ENCODE peak calls at places on chromosomes 2 and 18, in four cellular contexts. O is K562, B is endothelial cell of umbilical vein, G is prostate gland. U is an unnamed sample. For H3K36me3 and H3K27me3, the result is how much of the 10 kb centered on the place peaks cover.

GRCh38 chr2:47179325-47179724 is 24.2 kb upstream of the STPG4 start:
- DNase-seq in G (no peak), O (peak), B (no peak), U (no peak)

GRCh38 chr2:157971702-157972101 is 95.6 kb upstream of the ACVR1 start:
- DNase-seq in O (peak), G (no peak), B (no peak), U (no peak)

GRCh38 chr2:192585418-192585817 is 390.7 kb upstream of the TMEFF2 start:
- DNase-seq in G (no peak), O (no peak), B (no peak), U (no peak)

GRCh38 chr2:222907790-222908431 is 47.1 kb downstream of the ACSL3 start:
- DNase-seq in G (no peak), B (no peak), O (no peak), U (no peak)

GRCh38 chr2:96772903-96773675 is 12.4 kb downstream of the CNNM4 start:
- DNase-seq in G (no peak), B (no peak), O (no peak), U (no peak)

GRCh38 chr2:46270384-46270783 is 26.8 kb upstream of the EPAS1 start:
- DNase-seq in G (no peak), O (peak), B (no peak), U (no peak)

GRCh38 chr2:95007061-95007609 is 18.4 kb upstream of the MAL start:
- DNase-seq in O (no peak), G (no peak), B (no peak), U (no peak)

GRCh38 chr2:197442865-197443264 is 8.0 kb upstream of the SF3B1 start:
- DNase-seq in O (no peak), G (no peak), B (no peak), U (peak)

GRCh38 chr18:48920408-48921038 is 30.2 kb downstream of the SMAD7 start:
- DNase-seq in O (no peak), B (no peak), G (no peak), U (no peak)

GRCh38 chr18:11570770-11571169 is 38.6 kb upstream of the SLC35G4 start:
- DNase-seq in O (peak), B (no peak), G (no peak), U (no peak)

GRCh38 chr2:160984426-160985077 is 175.7 kb upstream of the TANK start:
- DNase-seq in B (peak), O (no peak), G (no peak), U (peak)

GRCh38 chr2:242011516-242011915 is 142.0 kb downstream of the RTP5 start:
- DNase-seq in G (no peak), O (no peak), B (no peak), U (no peak)

GRCh38 chr2:66790651-66791181 is 355.8 kb downstream of the MEIS1 start:
- DNase-seq in O (no peak), G (no peak), B (no peak), U (no peak)

GRCh38 chr2:109264595-109265328 is 135.8 kb downstream of the SH3RF3 start:
- DNase-seq in B (peak), G (no peak), O (no peak), U (no peak)

GRCh38 chr2:47724221-47724981 is 58.5 kb upstream of the MSH6 start:
- DNase-seq in B (no peak), O (peak), G (no peak), U (no peak)

GRCh38 chr2:64652231-64653173 is 1.2 kb downstream of the SERTAD2 start:
- DNase-seq in O (peak), G (peak), B (peak), U (no peak)

GRCh38 chr2:159432610-159433009 is 146.1 kb upstream of the WDSUB1 start:
- DNase-seq in B (no peak), O (no peak), G (no peak), U (no peak)

GRCh38 chr2:159427048-159427447 is 140.5 kb upstream of the WDSUB1 start:
- DNase-seq in G (no peak), B (no peak), O (no peak), U (no peak)
- H3K36me3 ChIP-seq in G (under half), B (under half), O (under half), U (under half)

GRCh38 chr2:10041711-10042110 is 1.6 kb upstream of the KLF11 start:
- DNase-seq in O (no peak), G (no peak), B (no peak), U (no peak)

GRCh38 chr2:10045561-10046355 is 2.4 kb downstream of the KLF11 start:
- DNase-seq in G (no peak), O (no peak), B (no peak), U (no peak)

GRCh38 chr2:10043256-10043905 is at the start of gene KLF11:
- DNase-seq in O (peak), B (peak), G (peak), U (peak)

GRCh38 chr2:10042301-10043161 is 819 bp upstream of the KLF11 start:
- DNase-seq in B (peak), O (peak), G (no peak), U (peak)

GRCh38 chr2:10043906-10044601 is 704 bp downstream of the KLF11 start:
- DNase-seq in O (peak), B (peak), G (peak), U (peak)
- TF ChIP-seq POLR2A in O (no peak), B (no peak), G (no peak), U (peak)

GRCh38 chr2:205683991-205684390 is 1.7 kb downstream of the NRP2 start:
- DNase-seq in B (no peak), G (no peak), O (no peak), U (no peak)
- H3K27me3 ChIP-seq in B (under half), G (under half), O (under half), U (under half)

GRCh38 chr2:173614265-173614930 is 259.7 kb downstream of the CDCA7 start:
- DNase-seq in G (no peak), O (no peak), B (no peak), U (no peak)

GRCh38 chr2:173606619-173607305 is 252.1 kb downstream of the CDCA7 start:
- DNase-seq in G (no peak), O (no peak), B (no peak), U (no peak)

GRCh38 chr2:173613386-173613785 is 258.7 kb downstream of the CDCA7 start:
- DNase-seq in G (no peak), O (no peak), B (no peak), U (no peak)

GRCh38 chr2:173607601-173608311 is 253.1 kb downstream of the CDCA7 start:
- DNase-seq in O (no peak), B (no peak), G (no peak), U (no peak)

GRCh38 chr2:173612354-173612753 is 257.7 kb downstream of the CDCA7 start:
- DNase-seq in B (no peak), G (no peak), O (peak), U (no peak)
- H3K36me3 ChIP-seq in B (under half), G (under half), O (under half), U (under half)

GRCh38 chr2:207255565-207255964 is 89.8 kb upstream of the KLF7 start:
- DNase-seq in B (no peak), G (no peak), O (peak), U (no peak)
- TF ChIP-seq POLR2A in B (no peak), G (no peak), O (no peak), U (no peak)

GRCh38 chr2:143193121-143193520 is 63.9 kb downstream of the ARHGAP15 start:
- DNase-seq in B (no peak), G (no peak), O (no peak), U (no peak)
- H3K27me3 ChIP-seq in B (under half), G (under half), O (under half), U (under half)

DNA sequence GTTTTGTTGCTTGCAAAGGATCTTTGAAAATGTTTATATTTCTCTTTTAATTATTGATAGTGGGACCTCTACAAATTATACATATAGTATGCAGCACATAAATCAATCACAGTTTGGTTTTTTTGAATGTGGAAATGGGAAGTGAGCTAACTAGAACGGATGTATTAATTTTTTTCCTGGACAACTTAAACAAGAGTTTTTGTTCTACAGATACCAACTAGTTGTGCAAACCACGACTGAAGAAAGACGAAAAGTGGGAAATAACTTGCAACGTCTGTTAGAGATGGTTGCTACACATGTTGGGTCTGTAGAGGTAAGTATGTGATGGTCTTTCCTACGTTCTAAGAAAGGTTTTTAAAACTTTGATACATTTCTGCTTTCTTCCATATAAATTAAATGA is 39.2 kb downstream of the NDC80 start:
- DNase-seq in B (no peak), O (no peak), G (no peak), U (no peak)
- H3K36me3 ChIP-seq in B (under half), O (half or more), G (under half), U (under half)

GRCh38 chr18:55588001-55588875 is at the start of gene TCF4:
- DNase-seq in B (peak), G (peak), O (peak), U (peak)

GRCh38 chr18:55592106-55592505 is 4.1 kb upstream of the TCF4 start:
- DNase-seq in B (no peak), G (no peak), O (peak), U (no peak)

GRCh38 chr18:55588876-55589595 is 1.0 kb upstream of the TCF4 start:
- DNase-seq in G (no peak), O (no peak), B (peak), U (no peak)

GRCh38 chr18:55587341-55588000 is 521 bp downstream of the TCF4 start:
- DNase-seq in B (peak), O (peak), G (no peak), U (peak)

GRCh38 chr18:55589625-55590291 is 1.8 kb upstream of the TCF4 start:
- DNase-seq in G (peak), B (peak), O (peak), U (peak)
- TF ChIP-seq POLR2A in G (peak), B (peak), O (peak), U (peak)

U was measured in gastrocnemius medialis.